ENCODE peak calls at places on chromosomes 7 and 10, in five cellular contexts. Z is non-pigmented ciliary epithelial cell, W is progenitor cell of endocrine pancreas, D is pons, V is astrocyte of the spinal cord. F is an unnamed sample.

GRCh38 chr7:129790136-129790535 is 162.6 kb downstream of the UBE2H start:
- DNase-seq in Z (no peak), W (no peak), D (no peak), V (no peak), F (no peak)

GRCh38 chr10:123567984-123568745 is 98.0 kb upstream of the GPR26 start:
- DNase-seq in D (no peak), W (no peak), V (no peak), Z (no peak), F (no peak)

GRCh38 chr10:17088118-17088806 is 41.3 kb downstream of the CUBN start:
- DNase-seq in W (no peak), V (peak; percentile 54), Z (peak; percentile 66), D (no peak), F (no peak)

GRCh38 chr7:44799939-44800338 is 3.5 kb downstream of the PPIA start:
- DNase-seq in W (no peak), Z (no peak), V (no peak), D (no peak), F (no peak)

GRCh38 chr10:133457100-133457841 is 3.5 kb downstream of the SCART1 start:
- DNase-seq in D (no peak), V (no peak), W (no peak), Z (no peak), F (no peak)

GRCh38 chr7:42720871-42721835 is 190.7 kb downstream of the C7orf25 start:
- DNase-seq in Z (no peak), D (no peak), W (no peak), V (peak; percentile 15), F (no peak)

GRCh38 chr7:101094791-101095375 is 9.6 kb downstream of the TRIM56 start:
- DNase-seq in W (peak; percentile 26), V (peak; percentile 64), Z (no peak), D (no peak), F (no peak)

GRCh38 chr10:20254078-20254477 is 437.8 kb downstream of the PLXDC2 start:
- DNase-seq in Z (no peak), W (no peak), D (peak; percentile 52), V (peak; percentile 32), F (no peak)

GRCh38 chr7:1460757-1461639 is 1.7 kb upstream of the MICALL2 start:
- DNase-seq in W (no peak), Z (no peak), V (peak; percentile 37), D (peak; percentile 20), F (peak; percentile 31)

F was measured in AG09319.